ENCODE peak calls at places on chromosome 19, in four cellular contexts. One of them, this sample, is unnamed.

GRCh38 chr19:13153627-13154240 is 3.5 kb downstream of the IER2 start:
- DNase-seq in heart left ventricle: peak
- DNase-seq in uterus: peak
- DNase-seq in IMR-90: no peak
- DNase-seq in this sample: no peak

GRCh38 chr19:873084-874019 is 13.9 kb downstream of the CFD start:
- DNase-seq in uterus: no peak
- DNase-seq in IMR-90: peak
- DNase-seq in heart left ventricle: no peak
- DNase-seq in this sample: no peak

GRCh38 chr19:15453091-15453498 is 3.3 kb upstream of the WIZ start:
- DNase-seq in IMR-90: no peak
- DNase-seq in uterus: no peak
- DNase-seq in heart left ventricle: peak
- DNase-seq in this sample: no peak

GRCh38 chr19:19541572-19541971 is 3.5 kb downstream of the CILP2 start:
- DNase-seq in IMR-90: no peak
- DNase-seq in heart left ventricle: no peak
- DNase-seq in uterus: no peak
- DNase-seq in this sample: no peak

GRCh38 chr19:42401365-42402303 is 11.5 kb upstream of the CNFN start:
- DNase-seq in uterus: peak
- DNase-seq in heart left ventricle: peak
- DNase-seq in IMR-90: peak
- DNase-seq in this sample: peak

GRCh38 chr19:15418112-15418587 is 638 bp downstream of the AKAP8L start:
- DNase-seq in IMR-90: no peak
- DNase-seq in uterus: no peak
- DNase-seq in heart left ventricle: no peak
- DNase-seq in this sample: no peak

GRCh38 chr19:41705393-41706174 is 2.8 kb upstream of the CEACAM5 start:
- DNase-seq in heart left ventricle: peak
- DNase-seq in uterus: no peak
- DNase-seq in IMR-90: no peak
- DNase-seq in this sample: no peak

GRCh38 chr19:1350861-1351260 is 32.8 kb upstream of the NDUFS7 start:
- DNase-seq in uterus: no peak
- DNase-seq in IMR-90: no peak
- DNase-seq in heart left ventricle: no peak
- DNase-seq in this sample: no peak

DNA sequence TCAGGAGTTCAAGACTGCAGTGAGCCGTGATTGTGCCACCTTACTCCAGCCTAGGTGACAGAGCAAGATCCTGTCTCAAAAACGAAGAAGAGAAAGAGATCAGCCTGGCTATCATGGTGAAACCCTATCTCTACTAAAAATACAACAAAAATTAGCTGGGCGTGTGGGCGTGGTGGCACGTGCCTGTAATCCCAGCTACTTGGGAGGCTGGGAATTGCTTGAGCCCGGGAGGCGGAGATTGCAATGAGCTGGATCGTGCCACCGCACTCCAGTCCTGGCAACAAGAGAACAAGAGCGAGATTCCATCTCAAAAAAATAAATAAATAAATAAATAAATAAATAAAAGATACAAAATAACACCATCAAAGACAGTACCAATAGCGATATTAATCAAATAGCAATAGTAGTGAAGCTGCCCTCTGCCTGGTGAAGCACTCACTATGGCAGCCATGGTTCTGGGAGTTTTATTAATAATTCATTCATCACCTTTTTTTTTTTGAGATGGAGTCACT is 53.9 kb downstream of the NFIC start:
- DNase-seq in heart left ventricle: no peak
- DNase-seq in IMR-90: no peak
- DNase-seq in uterus: no peak
- DNase-seq in this sample: no peak
- TF ChIP-seq POLR2A in heart left ventricle: no peak
- TF ChIP-seq POLR2A in IMR-90: no peak
- TF ChIP-seq POLR2A in uterus: no peak
- TF ChIP-seq POLR2A in this sample: no peak

DNA sequence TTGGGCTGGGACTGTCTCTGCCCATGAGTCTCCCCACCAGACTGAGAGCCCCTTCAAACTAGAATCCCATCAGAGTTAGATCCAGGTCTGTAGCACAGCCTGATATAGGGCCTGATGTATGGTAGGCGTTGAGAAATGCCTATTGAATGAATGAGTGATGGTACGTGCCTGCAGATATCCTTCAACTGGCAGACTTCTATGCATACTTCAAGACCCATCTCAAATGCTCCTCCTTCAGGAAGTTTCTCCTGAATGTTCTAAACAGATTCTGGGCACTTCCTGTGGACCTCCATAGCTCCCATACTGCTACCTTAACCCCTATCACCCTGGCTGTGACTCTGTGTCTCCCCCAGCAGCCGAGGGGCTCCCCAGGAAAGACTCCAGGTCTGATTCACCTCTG is 48.2 kb downstream of the KCNC3 start:
- DNase-seq in heart left ventricle: no peak
- DNase-seq in IMR-90: no peak
- DNase-seq in uterus: no peak
- DNase-seq in this sample: no peak
- H3K4me3 ChIP-seq in heart left ventricle: no peak
- H3K4me3 ChIP-seq in IMR-90: no peak
- H3K4me3 ChIP-seq in uterus: no peak
- H3K4me3 ChIP-seq in this sample: no peak

DNA sequence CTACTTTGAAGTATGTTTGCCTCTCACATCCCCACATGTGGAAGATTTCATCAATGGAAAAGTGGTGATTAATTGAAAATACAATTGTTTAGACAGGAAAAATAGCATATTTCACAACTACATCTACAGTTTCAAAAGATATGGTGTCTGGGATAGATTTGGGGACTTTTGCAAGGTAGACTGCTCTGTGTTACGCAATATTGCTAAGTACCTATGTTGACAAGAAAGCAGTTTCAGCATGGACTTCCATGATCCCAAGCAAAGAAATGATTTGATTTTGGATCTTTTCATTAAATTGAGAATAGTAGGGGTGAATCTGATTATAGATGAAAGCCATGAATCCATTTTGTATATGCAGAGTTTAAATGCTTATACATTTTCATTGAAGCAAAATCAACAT is 10.5 kb downstream of the ZNF160 start:
- DNase-seq in heart left ventricle: no peak
- DNase-seq in IMR-90: no peak
- DNase-seq in uterus: no peak
- DNase-seq in this sample: no peak
- TF ChIP-seq POLR2A in heart left ventricle: no peak
- TF ChIP-seq POLR2A in IMR-90: no peak
- TF ChIP-seq POLR2A in uterus: no peak
- TF ChIP-seq POLR2A in this sample: no peak

DNA sequence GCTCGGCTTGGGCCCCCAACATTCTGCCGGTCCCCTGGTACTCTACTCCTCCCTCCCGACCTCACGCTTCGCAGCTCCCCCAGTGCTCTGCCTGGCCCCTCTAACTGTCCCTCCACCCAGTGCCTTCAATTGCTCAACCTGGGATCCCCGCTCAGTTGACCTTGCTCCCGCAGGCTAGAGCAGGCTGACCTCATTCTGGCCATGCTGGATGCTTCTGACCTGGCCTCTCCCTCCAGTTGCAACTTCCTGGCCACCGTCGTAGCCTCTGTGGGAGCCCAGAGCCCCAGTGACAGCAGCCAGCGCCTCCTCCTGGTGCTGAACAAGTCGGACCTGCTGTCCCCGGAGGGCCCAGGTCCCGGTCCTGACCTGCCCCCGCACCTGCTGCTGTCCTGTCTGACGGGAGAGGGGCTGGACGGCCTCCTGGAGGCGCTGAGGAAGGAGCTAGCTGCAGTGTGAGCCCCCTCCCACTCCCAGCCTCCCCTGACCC is 3.6 kb downstream of the GTPBP3 start:
- DNase-seq in heart left ventricle: no peak
- DNase-seq in IMR-90: no peak
- DNase-seq in uterus: no peak
- DNase-seq in this sample: no peak
- H3K4me3 ChIP-seq in heart left ventricle: no peak
- H3K4me3 ChIP-seq in IMR-90: no peak
- H3K4me3 ChIP-seq in uterus: no peak
- H3K4me3 ChIP-seq in this sample: no peak

DNA sequence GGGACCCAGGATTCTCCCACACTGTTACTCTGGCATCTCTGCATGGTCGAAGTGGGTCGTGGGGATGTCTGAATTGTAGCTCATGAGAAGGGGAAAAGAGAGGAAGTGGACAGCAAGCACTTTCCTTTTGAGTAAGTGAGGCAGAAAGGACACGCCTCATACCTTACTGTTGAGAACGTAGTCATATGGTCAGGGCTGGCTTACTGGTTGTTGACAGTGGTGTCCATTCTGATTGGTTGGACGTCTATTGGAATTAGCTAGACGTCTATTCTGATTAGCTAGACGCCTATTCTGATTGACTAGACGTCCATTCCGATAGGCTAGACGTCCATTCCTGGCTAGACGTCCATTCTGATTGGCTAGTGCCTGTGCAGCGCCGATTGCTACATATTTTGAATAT is 12.4 kb downstream of the GRIN2D start:
- DNase-seq in uterus: no peak
- DNase-seq in heart left ventricle: no peak
- DNase-seq in IMR-90: peak
- DNase-seq in this sample: no peak
- TF ChIP-seq POLR2A in uterus: no peak
- TF ChIP-seq POLR2A in heart left ventricle: no peak
- TF ChIP-seq POLR2A in IMR-90: no peak
- TF ChIP-seq POLR2A in this sample: no peak

DNA sequence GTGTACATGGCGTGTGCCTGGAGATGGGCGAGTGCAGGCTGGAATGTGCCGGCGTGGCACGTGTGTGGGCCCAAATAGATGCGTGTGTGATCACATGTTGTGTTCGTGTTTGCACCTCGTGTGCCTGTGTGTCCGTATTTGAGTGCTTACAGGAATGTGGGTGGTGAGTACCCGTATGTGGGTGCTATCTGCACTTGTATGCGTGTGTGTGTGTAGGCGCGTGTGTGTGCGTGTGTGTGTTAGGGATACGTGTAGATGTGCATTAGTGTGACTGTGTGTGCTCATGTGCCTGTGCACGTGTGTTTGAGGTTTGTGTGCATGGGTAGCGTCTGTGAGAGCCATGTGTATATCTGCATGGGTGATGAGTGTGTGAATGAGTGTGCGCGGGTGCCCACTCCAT is 3.5 kb downstream of the ZNF536 start:
- DNase-seq in uterus: no peak
- DNase-seq in IMR-90: no peak
- DNase-seq in heart left ventricle: no peak
- DNase-seq in this sample: no peak
- H3K4me3 ChIP-seq in uterus: no peak
- H3K4me3 ChIP-seq in IMR-90: no peak
- H3K4me3 ChIP-seq in heart left ventricle: no peak
- H3K4me3 ChIP-seq in this sample: no peak

GRCh38 chr19:35755160-35755549 is 1.7 kb downstream of the HSPB6 start:
- DNase-seq in IMR-90: no peak
- DNase-seq in uterus: no peak
- DNase-seq in heart left ventricle: no peak
- DNase-seq in this sample: no peak

GRCh38 chr19:35757749-35758608 is at the start of gene PROSER3:
- DNase-seq in heart left ventricle: peak
- DNase-seq in IMR-90: peak
- DNase-seq in uterus: peak
- DNase-seq in this sample: peak

GRCh38 chr19:35757231-35757748 is 461 bp upstream of the HSPB6 start:
- DNase-seq in heart left ventricle: peak
- DNase-seq in uterus: peak
- DNase-seq in IMR-90: peak
- DNase-seq in this sample: peak

GRCh38 chr19:35755550-35756371 is 1.1 kb downstream of the HSPB6 start:
- DNase-seq in heart left ventricle: peak
- DNase-seq in uterus: peak
- DNase-seq in IMR-90: peak
- DNase-seq in this sample: peak

DNA sequence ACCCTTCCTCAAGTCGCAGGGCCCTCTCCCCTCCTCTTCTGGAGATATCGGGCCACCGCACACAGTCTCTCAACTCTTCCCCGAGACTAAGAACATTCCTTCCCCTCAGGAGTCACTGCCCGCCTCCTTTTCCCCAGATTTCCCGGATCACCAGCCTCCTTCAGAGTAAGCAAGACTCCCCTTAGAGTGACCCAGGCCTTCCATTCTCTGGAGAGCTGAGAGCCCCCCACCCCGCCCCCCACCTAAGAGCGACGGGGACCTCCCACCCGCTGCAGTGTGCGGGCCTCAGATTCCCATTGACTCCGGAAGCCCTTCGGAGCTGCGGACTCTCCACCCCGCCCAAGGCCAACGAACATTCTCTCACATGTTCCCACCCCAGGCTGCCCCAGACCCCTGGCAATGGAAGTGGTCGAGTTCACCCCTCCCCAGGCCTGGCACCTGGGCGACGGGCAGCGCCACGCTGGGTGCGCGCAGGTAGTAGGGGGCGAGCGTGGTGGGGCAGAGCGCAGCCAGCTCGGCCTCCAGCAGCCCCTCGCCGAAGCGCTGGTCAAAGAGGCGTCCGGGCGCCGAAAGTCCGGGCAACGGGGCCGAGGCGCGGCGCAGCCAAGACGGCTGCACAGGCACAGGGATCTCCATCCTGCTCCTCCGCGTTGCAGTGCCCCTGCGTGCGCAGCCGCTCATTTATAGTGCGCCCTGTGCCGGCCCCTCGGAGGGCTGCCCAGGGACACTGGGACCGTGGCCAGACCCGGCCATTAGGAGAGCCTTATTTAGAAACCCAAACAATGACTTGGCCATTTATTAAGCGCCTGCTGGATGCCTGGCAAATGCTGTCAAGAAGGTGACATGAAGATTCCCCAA is at the start of gene HSPB6:
- DNase-seq in heart left ventricle: peak
- DNase-seq in IMR-90: peak
- DNase-seq in uterus: peak
- DNase-seq in this sample: peak
- TF ChIP-seq POLR2A in heart left ventricle: peak
- TF ChIP-seq POLR2A in IMR-90: peak
- TF ChIP-seq POLR2A in uterus: peak
- TF ChIP-seq POLR2A in this sample: no peak

GRCh38 chr19:47469719-47470118 is 2.0 kb downstream of the SLC8A2 start:
- DNase-seq in uterus: no peak
- DNase-seq in IMR-90: no peak
- DNase-seq in heart left ventricle: peak
- DNase-seq in this sample: no peak

GRCh38 chr19:47470447-47471195 is 1.1 kb downstream of the SLC8A2 start:
- DNase-seq in uterus: no peak
- DNase-seq in IMR-90: no peak
- DNase-seq in heart left ventricle: peak
- DNase-seq in this sample: no peak

GRCh38 chr19:47467914-47468313 is 3.8 kb downstream of the SLC8A2 start:
- DNase-seq in IMR-90: no peak
- DNase-seq in uterus: no peak
- DNase-seq in heart left ventricle: peak
- DNase-seq in this sample: no peak

GRCh38 chr19:47471381-47471732 is 336 bp downstream of the SLC8A2 start:
- DNase-seq in IMR-90: no peak
- DNase-seq in heart left ventricle: no peak
- DNase-seq in uterus: no peak
- DNase-seq in this sample: no peak

GRCh38 chr19:47469419-47469700 is 2.3 kb downstream of the SLC8A2 start:
- DNase-seq in heart left ventricle: peak
- DNase-seq in IMR-90: no peak
- DNase-seq in uterus: no peak
- DNase-seq in this sample: no peak
- H3K4me3 ChIP-seq in heart left ventricle: no peak
- H3K4me3 ChIP-seq in IMR-90: no peak
- H3K4me3 ChIP-seq in uterus: no peak
- H3K4me3 ChIP-seq in this sample: no peak

This sample was measured in lower leg skin.